ENCODE peak calls at places on chromosomes 6 and 20, in five cellular contexts. C is testis, V is heart left ventricle, B is breast epithelium, W is mammary epithelial cell. A is an unnamed sample.

GRCh38 chr20:51650685-51651134 is 108.2 kb upstream of the NFATC2 start:
- DNase-seq in C (no peak), V (no peak), B (no peak), W (peak; percentile 31), A (no peak)

GRCh38 chr20:62511300-62511914 is 35.6 kb upstream of the GATA5 start:
- DNase-seq in C (no peak), V (no peak), B (no peak), W (no peak), A (peak; percentile 13)

GRCh38 chr6:56528412-56528841 is 114.3 kb downstream of the DST start:
- DNase-seq in C (no peak), V (no peak), B (no peak), W (peak; percentile 66), A (no peak)

GRCh38 chr6:154289818-154290508 is 66.6 kb downstream of the IPCEF1 start:
- DNase-seq in C (no peak), V (no peak), B (no peak), W (no peak), A (no peak)

GRCh38 chr6:164826831-164827468 is 482.5 kb downstream of the C6orf118 start:
- DNase-seq in C (no peak), V (no peak), B (no peak), W (no peak), A (no peak)

GRCh38 chr6:41284726-41285125 is 1.8 kb downstream of the TREM1 start:
- DNase-seq in C (no peak), V (no peak), B (no peak), W (peak; percentile 79), A (no peak)

GRCh38 chr6:100300221-100300736 is 164.4 kb downstream of the SIM1 start:
- DNase-seq in C (no peak), V (no peak), B (no peak), W (peak; percentile 90), A (no peak)

GRCh38 chr20:25308083-25308491 is 60.2 kb downstream of the PYGB start:
- DNase-seq in C (no peak), V (no peak), B (no peak), W (no peak), A (no peak)

GRCh38 chr6:141610741-141611140 is 522.0 kb upstream of the GJE1 start:
- DNase-seq in C (no peak), V (no peak), B (no peak), W (peak; percentile 19), A (no peak)

GRCh38 chr6:68240731-68241130 is 394.4 kb upstream of the ADGRB3 start:
- DNase-seq in C (no peak), V (no peak), B (no peak), W (no peak), A (no peak)

GRCh38 chr6:2937627-2938003 is 33.8 kb downstream of the SERPINB6 start:
- DNase-seq in C (no peak), V (no peak), B (no peak), W (no peak), A (no peak)

GRCh38 chr6:2934057-2934456 is 30.9 kb upstream of the SERPINB9 start:
- DNase-seq in C (no peak), V (no peak), B (no peak), W (no peak), A (no peak)

GRCh38 chr6:2931055-2931454 is 27.9 kb upstream of the SERPINB9 start:
- DNase-seq in C (no peak), V (no peak), B (no peak), W (no peak), A (no peak)

GRCh38 chr6:2935566-2936291 is 32.6 kb upstream of the SERPINB9 start:
- DNase-seq in C (peak; percentile 68), V (no peak), B (no peak), W (no peak), A (no peak)

GRCh38 chr6:2931970-2932748 is 29.1 kb upstream of the SERPINB9 start:
- DNase-seq in C (peak; percentile 92), V (peak; percentile 83), B (peak; percentile 75), W (peak; percentile 73), A (peak; percentile 86)
- H3K27ac ChIP-seq in C (no peak overlapping the region), V (peak overlapping the region; percentile 15), B (no peak overlapping the region), W (no peak overlapping the region), A (peak overlapping the region; percentile 42)

GRCh38 chr6:47047097-47047478 is 5.0 kb upstream of the ADGRF1 start:
- DNase-seq in C (no peak), V (no peak), B (no peak), W (no peak), A (no peak)

GRCh38 chr6:47041741-47042140 is 391 bp downstream of the ADGRF1 start:
- DNase-seq in C (no peak), V (no peak), B (no peak), W (peak; percentile 46), A (no peak)

GRCh38 chr6:47047479-47048411 is 5.6 kb upstream of the ADGRF1 start:
- DNase-seq in C (peak; percentile 76), V (peak; percentile 35), B (peak; percentile 69), W (peak; percentile 75), A (peak; percentile 56)

GRCh38 chr6:47042238-47042843 is at the start of gene ADGRF1:
- DNase-seq in C (peak; percentile 58), V (no peak), B (peak; percentile 44), W (peak; percentile 79), A (no peak)

GRCh38 chr6:47044418-47044817 is 2.3 kb upstream of the ADGRF1 start:
- DNase-seq in C (no peak), V (no peak), B (no peak), W (peak; percentile 90), A (no peak)
- H3K4me1 ChIP-seq in C (peaks cover 10% of the 10 kb centered on the region), V (peaks cover 4% of the 10 kb centered on the region), B (no peaks in the 10 kb centered on the region), W (peaks cover 59% of the 10 kb centered on the region), A (peaks cover 11% of the 10 kb centered on the region)

GRCh38 chr20:37277253-37277593 is 12.2 kb upstream of the MANBAL start:
- DNase-seq in C (no peak), V (no peak), B (no peak), W (no peak), A (no peak)

GRCh38 chr20:37273988-37274387 is 12.4 kb upstream of the GHRH start:
- DNase-seq in C (no peak), V (no peak), B (no peak), W (no peak), A (no peak)

GRCh38 chr20:37278966-37279590 is 10.4 kb upstream of the MANBAL start:
- DNase-seq in C (no peak), V (no peak), B (peak; percentile 76), W (peak; percentile 17), A (no peak)

GRCh38 chr20:37275125-37275524 is 13.5 kb upstream of the GHRH start:
- DNase-seq in C (no peak), V (no peak), B (no peak), W (no peak), A (no peak)

DNA sequence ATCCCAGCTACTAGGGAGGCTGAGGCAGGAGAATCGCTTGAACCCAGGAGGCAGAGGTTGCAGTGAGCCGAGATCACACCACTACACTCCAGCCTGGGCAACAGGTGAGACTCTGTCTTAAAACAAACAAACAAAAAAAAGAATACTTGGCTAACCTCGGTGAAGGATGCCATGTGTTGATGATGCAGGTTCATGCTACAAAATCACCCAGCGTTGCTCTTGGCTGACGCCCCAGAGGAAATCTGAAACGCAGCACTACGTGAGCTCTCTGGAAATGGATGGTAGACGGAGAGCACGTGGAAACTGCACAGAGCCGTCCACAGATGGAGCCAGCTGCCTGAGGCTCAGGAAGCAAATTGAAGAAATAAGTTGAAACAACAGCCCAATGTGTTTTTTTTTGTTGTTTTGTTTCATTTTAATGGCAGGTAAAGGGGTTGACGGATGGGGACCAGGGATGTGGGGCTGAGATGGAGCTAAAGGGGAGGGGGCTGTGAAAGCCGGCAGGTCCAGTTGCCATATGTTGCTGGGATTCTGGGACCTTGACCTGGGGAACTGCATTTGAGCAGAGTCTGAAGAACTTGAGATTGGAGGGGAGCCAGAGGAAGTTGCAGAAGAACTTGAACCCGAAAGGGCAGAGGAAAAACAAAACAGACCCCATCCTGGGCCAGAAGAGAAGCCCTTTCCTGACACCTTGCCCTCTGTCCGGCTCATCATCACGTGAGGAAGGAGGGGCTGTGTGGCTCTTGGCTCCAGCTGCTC is 12.8 kb upstream of the MANBAL start:
- DNase-seq in C (peak; percentile 85), V (peak; percentile 56), B (peak; percentile 49), W (peak; percentile 66), A (peak; percentile 37)
- TF ChIP-seq CTCF in C (peak; percentile 19), V (no peak), B (no peak), W (peak; percentile 28), A (peak; percentile 12)

GRCh38 chr20:33669224-33669623 is 2.5 kb downstream of the ACTL10 start:
- DNase-seq in C (no peak), V (no peak), B (no peak), W (no peak), A (peak; percentile 10)

GRCh38 chr20:33667245-33668086 is 723 bp downstream of the ACTL10 start:
- DNase-seq in C (no peak), V (peak; percentile 46), B (peak; percentile 68), W (peak; percentile 40), A (peak; percentile 42)

GRCh38 chr20:33668087-33668790 is 1.5 kb downstream of the ACTL10 start:
- DNase-seq in C (peak; percentile 73), V (peak; percentile 82), B (no peak), W (no peak), A (peak; percentile 9)

GRCh38 chr20:33669873-33670640 is 3.3 kb downstream of the ACTL10 start:
- DNase-seq in C (no peak), V (no peak), B (no peak), W (no peak), A (no peak)

GRCh38 chr20:33668791-33669155 is 2.0 kb downstream of the ACTL10 start:
- DNase-seq in C (no peak), V (no peak), B (no peak), W (no peak), A (no peak)
- H3K27ac ChIP-seq in C (no peak overlapping the region), V (no peak overlapping the region), B (no peak overlapping the region), W (no peak overlapping the region), A (no peak overlapping the region)

DNA sequence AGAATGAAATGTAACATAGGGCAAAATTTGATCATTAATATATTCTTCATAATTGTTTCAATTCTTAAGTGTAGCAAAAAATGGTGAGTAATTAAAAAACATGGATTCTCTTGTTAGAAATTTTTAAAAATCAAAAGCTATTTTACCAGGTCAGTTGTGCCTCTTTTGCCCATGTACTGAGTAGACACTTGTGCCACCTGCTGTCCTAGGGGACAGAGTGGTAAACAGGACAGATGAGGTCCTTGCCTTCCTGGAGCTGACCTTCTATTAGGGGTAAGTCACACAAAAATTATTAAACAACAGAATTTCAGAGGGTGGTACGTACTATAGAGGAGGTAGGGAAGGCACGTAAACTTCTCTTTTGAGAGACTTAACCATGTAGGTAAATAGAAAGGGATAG is 6.5 kb downstream of the RNF24 start:
- DNase-seq in C (no peak), V (no peak), B (no peak), W (no peak), A (no peak)
- H3K4me1 ChIP-seq in C (peaks cover 20% of the 10 kb centered on the region), V (peaks cover 10% of the 10 kb centered on the region), B (no peaks in the 10 kb centered on the region), W (peaks cover 3% of the 10 kb centered on the region), A (peaks cover 18% of the 10 kb centered on the region)